ENCODE peak calls at places on chromosomes 3 and 15, in four cellular contexts. T is K562, B is SK-N-SH, X is HepG2. P is an unnamed sample.

GRCh38 chr15:95698230-95698629 is 632.3 kb upstream of the NR2F2 start:
- DNase-seq in T (peak; percentile 22), B (no peak), X (no peak), P (no peak)

GRCh38 chr15:51759557-51760070 is 8.2 kb downstream of the TMOD2 start:
- DNase-seq in T (no peak), B (no peak), X (peak; percentile 6), P (no peak)

GRCh38 chr15:51727141-51727897 is 10.1 kb downstream of the LYSMD2 start:
- DNase-seq in T (no peak), B (peak; percentile 12), X (peak; percentile 11), P (no peak)

GRCh38 chr3:62095756-62096155 is 277.6 kb downstream of the FEZF2 start:
- DNase-seq in T (no peak), B (no peak), X (no peak), P (no peak)

GRCh38 chr3:194322701-194323174 is 28.4 kb downstream of the CPN2 start:
- DNase-seq in T (peak; percentile 29), B (no peak), X (peak; percentile 50), P (no peak)

GRCh38 chr3:143302638-143303171 is 183.1 kb downstream of the CHST2 start:
- DNase-seq in T (no peak), B (no peak), X (no peak), P (no peak)

GRCh38 chr3:110413807-110414748 is 657.5 kb upstream of the NECTIN3 start:
- DNase-seq in T (no peak), B (no peak), X (no peak), P (no peak)

GRCh38 chr3:23202203-23202920 is 765 bp upstream of the UBE2E2 start:
- DNase-seq in T (no peak), B (no peak), X (no peak), P (no peak)

GRCh38 chr3:171088984-171089754 is 62.6 kb upstream of the SLC2A2 start:
- DNase-seq in T (no peak), B (no peak), X (peak; percentile 23), P (no peak)

GRCh38 chr3:25915673-25916072 is 125.8 kb downstream of the OXSM start:
- DNase-seq in T (no peak), B (no peak), X (no peak), P (no peak)

GRCh38 chr15:69757186-69757585 is 304.6 kb downstream of the RPLP1 start:
- DNase-seq in T (no peak), B (no peak), X (no peak), P (no peak)

GRCh38 chr3:159947220-159947619 is 41.4 kb upstream of the IL12A start:
- DNase-seq in T (no peak), B (no peak), X (no peak), P (no peak)

GRCh38 chr3:105611304-105612192 is 244.8 kb downstream of the ALCAM start:
- DNase-seq in T (no peak), B (no peak), X (no peak), P (no peak)

GRCh38 chr3:170539886-170540285 is 46.0 kb downstream of the SLC7A14 start:
- DNase-seq in T (no peak), B (no peak), X (no peak), P (no peak)

GRCh38 chr3:4532535-4533112 is 39.5 kb downstream of the ITPR1 start:
- DNase-seq in T (no peak), B (peak; percentile 42), X (no peak), P (no peak)

GRCh38 chr3:32335365-32336122 is 56.1 kb upstream of the CMTM7 start:
- DNase-seq in T (no peak), B (no peak), X (no peak), P (no peak)

GRCh38 chr3:14147063-14147435 is 22.2 kb downstream of the TMEM43 start:
- DNase-seq in T (no peak), B (no peak), X (no peak), P (no peak)

GRCh38 chr3:128366136-128366535 is 100.6 kb downstream of the DNAJB8 start:
- DNase-seq in T (no peak), B (no peak), X (no peak), P (no peak)

GRCh38 chr3:123027292-123028232 is at the start of gene SEMA5B:
- DNase-seq in T (peak; percentile 57), B (peak; percentile 85), X (no peak), P (no peak)

GRCh38 chr3:63607716-63608115 is 44.8 kb upstream of the SNTN start:
- DNase-seq in T (no peak), B (no peak), X (no peak), P (no peak)

GRCh38 chr15:98874773-98875172 is 132.8 kb downstream of the PGPEP1L start:
- DNase-seq in T (no peak), B (no peak), X (no peak), P (no peak)

GRCh38 chr3:25354071-25354470 is 74.0 kb upstream of the RARB start:
- DNase-seq in T (no peak), B (no peak), X (no peak), P (no peak)

GRCh38 chr15:96353931-96354730 is 23.6 kb downstream of the NR2F2 start:
- DNase-seq in T (peak; percentile 63), B (no peak), X (no peak), P (no peak)

GRCh38 chr3:145798691-145799550 is 362.1 kb downstream of the PLOD2 start:
- DNase-seq in T (no peak), B (no peak), X (no peak), P (no peak)

GRCh38 chr3:185347392-185347791 is 15.5 kb upstream of the MAP3K13 start:
- DNase-seq in T (no peak), B (no peak), X (no peak), P (no peak)

GRCh38 chr15:45637552-45638033 is 2.8 kb downstream of the SQOR start:
- DNase-seq in T (no peak), B (no peak), X (peak; percentile 80), P (peak; percentile 85)

GRCh38 chr3:67655364-67656121 is 1.1 kb upstream of the SUCLG2 start:
- DNase-seq in T (no peak), B (no peak), X (peak; percentile 20), P (peak; percentile 57)

GRCh38 chr15:84081391-84082168 is 154.0 kb upstream of the GOLGA6L4 start:
- DNase-seq in T (peak; percentile 31), B (no peak), X (no peak), P (no peak)

GRCh38 chr3:48426401-48426909 is 3.4 kb downstream of the PLXNB1 start:
- DNase-seq in T (no peak), B (peak; percentile 37), X (no peak), P (no peak)

GRCh38 chr15:66714543-66714981 is 12.5 kb downstream of the SMAD6 start:
- DNase-seq in T (no peak), B (no peak), X (no peak), P (no peak)

GRCh38 chr3:186477033-186477432 is 67.1 kb downstream of the CRYGS start:
- DNase-seq in T (no peak), B (no peak), X (no peak), P (no peak)
- TF ChIP-seq NFIC in T (no peak), B (no peak), X (no peak), P (no peak)

GRCh38 chr15:59649603-59650002 is 7.7 kb downstream of the GTF2A2 start:
- DNase-seq in T (no peak), B (no peak), X (no peak), P (no peak)
- TF ChIP-seq CHD2 in T (no peak), B (no peak), X (no peak), P (no peak)

GRCh38 chr3:108053025-108053424 is 37.8 kb downstream of the CD47 start:
- DNase-seq in T (no peak), B (no peak), X (no peak), P (no peak)
- TF ChIP-seq NFIC in T (no peak), B (no peak), X (no peak), P (no peak)

GRCh38 chr15:60916032-60916673 is 312.9 kb downstream of the RORA start:
- DNase-seq in T (no peak), B (no peak), X (no peak), P (no peak)

GRCh38 chr15:60913901-60914300 is 315.2 kb downstream of the RORA start:
- DNase-seq in T (no peak), B (no peak), X (no peak), P (no peak)

GRCh38 chr15:60910202-60910601 is 318.9 kb downstream of the RORA start:
- DNase-seq in T (no peak), B (no peak), X (no peak), P (no peak)

GRCh38 chr15:60914360-60914759 is 314.7 kb downstream of the RORA start:
- DNase-seq in T (no peak), B (no peak), X (no peak), P (no peak)

GRCh38 chr15:60912984-60913697 is 316.0 kb downstream of the RORA start:
- DNase-seq in T (no peak), B (no peak), X (no peak), P (no peak)
- TF ChIP-seq CHD2 in T (no peak), B (no peak), X (no peak), P (no peak)

GRCh38 chr3:112632596-112632995 is 8.3 kb downstream of the CCDC80 start:
- DNase-seq in T (no peak), B (no peak), X (no peak), P (no peak)
- TF ChIP-seq NFIC in T (no peak), B (no peak), X (no peak), P (no peak)

GRCh38 chr3:10946526-10946925 is 46.0 kb upstream of the SLC6A1 start:
- DNase-seq in T (no peak), B (no peak), X (no peak), P (no peak)
- TF ChIP-seq CHD2 in T (no peak), B (no peak), X (no peak), P (no peak)

GRCh38 chr3:9149566-9149965 is 99.9 kb downstream of the SRGAP3 start:
- DNase-seq in T (no peak), B (no peak), X (no peak), P (no peak)

GRCh38 chr3:9156604-9157003 is 92.8 kb downstream of the SRGAP3 start:
- DNase-seq in T (no peak), B (no peak), X (no peak), P (no peak)

GRCh38 chr3:9157651-9158383 is 91.6 kb downstream of the SRGAP3 start:
- DNase-seq in T (no peak), B (no peak), X (no peak), P (no peak)

GRCh38 chr3:9151240-9151639 is 98.2 kb downstream of the SRGAP3 start:
- DNase-seq in T (no peak), B (no peak), X (no peak), P (no peak)

DNA sequence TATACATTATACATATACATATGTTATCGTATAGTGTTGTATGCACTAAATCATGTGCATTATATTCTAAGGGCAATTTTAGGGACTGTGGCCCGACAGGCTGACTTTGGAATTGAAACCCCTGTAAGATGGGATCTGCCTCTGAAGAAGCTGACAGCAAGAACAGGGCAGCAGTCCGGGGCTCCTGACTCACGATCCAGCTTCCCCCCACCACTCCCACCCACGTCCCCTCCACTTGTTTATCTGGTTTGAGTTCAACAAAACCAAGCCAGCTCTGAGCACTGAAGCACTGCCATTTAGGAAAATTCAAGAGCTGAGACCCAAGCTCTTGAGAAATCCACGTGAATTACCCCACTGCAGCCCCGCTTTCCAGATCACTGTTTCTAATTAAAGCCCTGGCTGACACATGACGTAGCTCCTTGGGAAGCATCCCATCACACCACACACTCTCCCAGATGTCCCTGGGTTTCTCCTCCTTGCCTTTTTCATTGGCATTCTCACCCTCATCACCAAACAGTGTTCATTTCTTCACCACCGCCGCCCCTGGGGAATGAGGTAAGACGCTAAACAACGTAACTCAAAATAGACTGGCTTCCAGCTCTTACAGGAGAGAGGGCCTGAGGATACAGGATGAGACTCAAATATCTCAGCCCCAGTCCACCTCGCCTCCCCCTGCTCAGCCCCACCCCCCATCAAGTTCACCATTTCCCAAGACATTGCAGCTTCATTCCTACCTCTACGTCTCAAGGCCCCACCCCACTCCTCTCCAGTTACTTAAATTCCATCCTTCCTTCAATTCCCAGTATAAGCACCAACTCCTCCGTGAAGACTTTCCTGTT is 95.5 kb downstream of the SRGAP3 start:
- DNase-seq in T (no peak), B (no peak), X (no peak), P (no peak)
- TF ChIP-seq NFIC in T (no peak), B (no peak), X (no peak), P (no peak)